ENCODE peak calls at places on chromosomes 13 and 19, in ten cellular contexts. A is fibroblast of lung, W is cardiac fibroblast, F is choroid plexus epithelial cell, P is HCT116, V is tibial nerve, G is NB4, R is ascending aorta, B is AG09309, Z is heart right ventricle. I is an unnamed sample.
A peak's percentile ranks its signal among the peaks of the same experiment; 100 is the strongest.

GRCh38 chr19:12676384-12676792 is 5.3 kb downstream of the DHPS start:
- DNase-seq in A (peak; percentile 72), P (peak; percentile 67), R (peak; percentile 85), V (peak; percentile 70), Z (peak; percentile 83), B (no peak), W (peak; percentile 82), G (peak; percentile 83), F (peak; percentile 82), I (peak; percentile 25)

GRCh38 chr19:15464394-15465385 is at the start of gene RASAL3:
- DNase-seq in W (peak; percentile 15), P (no peak), Z (peak; percentile 32), A (no peak), G (peak; percentile 80), F (no peak), B (no peak), R (no peak), V (no peak), I (no peak)

GRCh38 chr19:572891-573825 is 762 bp downstream of the BSG start:
- DNase-seq in W (peak; percentile 66), A (peak; percentile 65), F (peak; percentile 65), V (no peak), Z (peak; percentile 53), B (no peak), R (no peak), G (peak; percentile 33), P (no peak), I (no peak)

GRCh38 chr13:96662036-96662435 is 332.2 kb downstream of the OXGR1 start:
- DNase-seq in W (no peak), F (peak; percentile 24), Z (no peak), P (no peak), A (peak; percentile 32), R (no peak), B (no peak), G (no peak), V (no peak), I (no peak)

GRCh38 chr13:88071371-88071770 is 400.2 kb downstream of the SLITRK5 start:
- DNase-seq in P (no peak), R (no peak), G (peak; percentile 39), W (no peak), F (no peak), A (no peak), V (no peak), B (no peak), Z (no peak), I (no peak)

GRCh38 chr13:47215741-47216140 is 318.9 kb upstream of the HTR2A start:
- DNase-seq in A (peak; percentile 81), G (no peak), Z (no peak), F (peak; percentile 91), V (no peak), B (peak; percentile 63), P (no peak), W (peak; percentile 88), R (no peak), I (peak; percentile 69)

GRCh38 chr13:76292031-76292430 is 594.2 kb downstream of the KCTD12 start:
- DNase-seq in A (no peak), R (no peak), P (no peak), B (no peak), G (no peak), W (no peak), Z (no peak), F (no peak), V (no peak), I (no peak)

GRCh38 chr13:23848639-23849282 is 40.4 kb downstream of the MIPEP start:
- DNase-seq in W (no peak), Z (no peak), F (no peak), B (no peak), V (no peak), P (no peak), R (no peak), G (no peak), A (no peak), I (no peak)

GRCh38 chr13:40916207-40916998 is 102.7 kb downstream of the ELF1 start:
- DNase-seq in P (no peak), Z (no peak), F (no peak), G (no peak), R (no peak), V (no peak), W (no peak), B (no peak), A (no peak), I (no peak)

GRCh38 chr19:48738557-48739399 is 1.6 kb downstream of the RASIP1 start:
- DNase-seq in F (peak; percentile 82), P (peak; percentile 82), V (peak; percentile 77), A (peak; percentile 63), B (no peak), R (peak; percentile 91), G (peak; percentile 99), W (peak; percentile 88), Z (peak; percentile 97), I (no peak)

GRCh38 chr19:48741222-48741999 is 1.0 kb upstream of the RASIP1 start:
- DNase-seq in P (no peak), R (no peak), A (no peak), F (no peak), V (no peak), G (peak; percentile 74), W (no peak), B (no peak), Z (peak; percentile 73), I (no peak)

GRCh38 chr19:48740705-48741030 is 258 bp upstream of the RASIP1 start:
- DNase-seq in B (no peak), W (no peak), G (no peak), F (no peak), P (no peak), V (no peak), A (no peak), Z (no peak), R (no peak), I (no peak)

GRCh38 chr19:48739400-48739825 is 997 bp downstream of the RASIP1 start:
- DNase-seq in G (no peak), Z (no peak), R (no peak), A (no peak), W (no peak), V (no peak), P (no peak), F (no peak), B (no peak), I (no peak)

GRCh38 chr19:48739835-48740704 is at the start of gene RASIP1:
- DNase-seq in W (no peak), F (no peak), Z (peak; percentile 73), V (no peak), B (no peak), P (no peak), R (no peak), A (no peak), G (no peak), I (no peak)
- TF ChIP-seq CTCF in W (no peak), F (no peak), Z (no peak), V (no peak), B (no peak), P (no peak), R (no peak), A (no peak), G (no peak), I (no peak)

DNA sequence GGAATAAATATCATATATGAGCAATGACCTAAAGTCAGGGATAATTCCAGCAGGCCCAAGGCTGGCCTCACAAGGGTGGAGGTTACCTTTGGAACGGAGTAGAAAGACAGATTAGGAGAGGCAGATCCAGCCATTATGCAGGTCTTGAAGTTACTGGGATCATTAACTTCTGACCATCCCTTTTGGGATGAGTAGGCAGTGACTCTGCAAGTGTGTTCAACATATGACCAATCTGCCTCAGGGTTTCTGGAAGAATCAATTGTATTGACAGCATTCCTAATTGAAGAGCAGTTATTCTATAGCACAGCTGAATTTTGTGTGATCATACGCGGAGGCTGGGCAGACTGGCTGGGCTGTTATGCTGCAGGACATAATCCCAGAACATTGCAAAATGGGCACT is 556.3 kb downstream of the EFNB2 start:
- DNase-seq in R (no peak), W (no peak), F (no peak), Z (no peak), P (no peak), A (no peak), B (no peak), V (no peak), G (no peak), I (no peak)
- TF ChIP-seq CTCF in R (no peak), W (no peak), F (no peak), Z (no peak), P (no peak), A (no peak), B (no peak), V (no peak), G (no peak), I (no peak)

DNA sequence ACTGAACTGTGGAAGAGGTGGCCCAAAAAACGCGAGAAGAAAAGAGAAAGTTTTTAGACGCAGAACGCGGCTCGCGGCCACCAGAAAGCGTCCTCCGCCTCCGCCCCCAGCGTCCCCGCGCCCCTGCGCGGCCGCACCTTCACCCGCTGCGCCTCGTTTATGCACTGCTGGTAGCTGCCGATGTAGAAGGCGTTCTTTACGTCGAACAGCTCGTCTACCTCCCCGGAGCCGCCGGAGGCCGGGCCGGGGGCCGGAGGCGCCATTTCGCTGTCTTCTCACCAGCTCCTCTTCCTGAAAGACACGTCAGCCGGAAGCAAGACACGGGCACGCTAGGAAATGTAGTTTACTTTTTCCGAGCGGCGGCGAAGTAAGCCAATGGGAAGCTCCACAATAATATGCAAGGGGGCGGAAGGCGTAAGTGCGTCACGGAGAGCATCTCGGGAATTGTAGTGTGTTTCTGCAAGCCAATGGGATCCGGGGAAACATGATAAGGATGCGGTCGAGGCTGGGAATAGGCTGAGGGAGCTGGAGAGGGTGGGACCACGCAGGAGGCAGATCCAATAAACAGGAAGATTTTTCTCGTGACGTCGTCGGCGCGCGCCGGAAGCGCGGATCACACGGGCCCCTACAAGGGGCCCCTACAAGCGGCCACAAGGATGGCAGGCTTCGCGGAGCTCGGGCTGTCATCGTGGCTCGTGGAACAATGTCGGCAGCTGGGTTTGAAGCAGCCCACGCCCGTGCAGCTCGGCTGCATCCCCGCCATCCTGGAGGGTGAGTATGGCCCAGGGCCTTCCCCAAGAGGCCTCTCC is at the start of the genes COPE and DDX49:
- DNase-seq in A (peak; percentile 100), V (peak; percentile 96), W (peak; percentile 100), R (peak; percentile 100), Z (peak; percentile 95), B (peak; percentile 99), P (peak; percentile 99), G (peak; percentile 100), F (peak; percentile 100), I (peak; percentile 100)
- TF ChIP-seq CTCF in A (no peak), V (no peak), W (no peak), R (no peak), Z (no peak), B (no peak), P (no peak), G (no peak), F (no peak), I (no peak)

DNA sequence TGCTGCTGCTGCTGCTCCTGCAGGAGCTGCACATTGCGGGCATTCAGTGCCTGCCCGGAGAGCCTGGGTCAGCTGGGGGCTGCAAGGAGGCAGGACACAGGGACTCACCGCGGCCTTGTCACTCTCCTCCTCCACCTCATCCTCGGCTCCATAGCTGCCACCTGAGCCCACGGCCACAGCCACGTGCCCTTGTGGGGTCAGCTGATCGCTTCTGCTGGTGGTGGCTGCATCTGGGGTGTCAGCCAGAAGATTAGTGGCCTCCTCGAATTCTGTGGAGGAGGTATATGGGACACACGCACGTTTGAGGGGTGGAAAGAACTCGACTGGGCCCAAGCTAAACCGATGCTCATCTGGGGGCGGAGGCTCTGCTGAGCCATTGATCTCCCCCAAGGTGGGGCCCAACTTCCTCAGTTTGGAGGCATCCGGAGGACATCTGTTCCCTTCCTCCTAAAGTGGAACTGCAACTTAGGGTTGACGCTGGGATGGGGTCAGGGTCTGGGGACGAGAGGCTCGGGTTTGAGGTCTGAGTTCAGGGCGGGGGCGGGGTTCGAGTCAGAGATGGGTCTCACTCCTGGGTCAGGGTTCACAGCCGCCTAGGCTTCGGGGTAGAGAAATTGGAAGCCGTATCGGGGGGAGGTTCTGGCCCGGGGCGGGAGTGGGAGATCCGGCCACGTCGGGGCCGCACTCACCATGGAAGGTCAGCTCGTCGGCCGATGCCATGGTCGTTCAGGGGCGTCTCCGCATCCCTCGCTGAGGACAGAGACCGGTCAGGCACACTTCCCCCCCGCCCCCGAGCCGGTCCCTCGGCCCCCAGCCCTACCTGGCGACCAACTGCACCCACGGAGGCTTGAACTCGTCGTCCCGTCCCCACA is 512 bp downstream of the YIPF2 start:
- DNase-seq in Z (no peak), W (no peak), F (no peak), G (peak; percentile 51), B (no peak), R (no peak), P (no peak), A (no peak), V (no peak), I (no peak)
- TF ChIP-seq CTCF in Z (no peak), W (no peak), F (no peak), G (no peak), B (no peak), R (no peak), P (no peak), A (no peak), V (no peak), I (no peak)

I was measured in kidney epithelial cell.